ENCODE peak calls at places on chromosomes 12 and 14, in five cellular contexts. A is nephron progenitor cell, Q is astrocyte of the cerebellum, O is neural progenitor cell, F is AG10803. N is an unnamed sample.

GRCh38 chr12:65840793-65841670 is 16.7 kb downstream of the HMGA2 start:
- DNase-seq in O (no peak), F (no peak), A (no peak), Q (no peak), N (no peak)

GRCh38 chr14:22391908-22392307 is 197.1 kb downstream of the DAD1 start:
- DNase-seq in Q (peak; percentile 74), A (peak; percentile 51), F (peak; percentile 61), O (peak; percentile 85), N (peak; percentile 59)

GRCh38 chr12:99059824-99060526 is 414.9 kb downstream of the APAF1 start:
- DNase-seq in O (peak; percentile 44), A (peak; percentile 26), Q (no peak), F (peak; percentile 54), N (no peak)

GRCh38 chr12:127115468-127116035 is 1151.4 kb upstream of the TMEM132C start:
- DNase-seq in A (no peak), O (no peak), F (no peak), Q (no peak), N (no peak)

GRCh38 chr14:43540948-43541347 is 966.1 kb downstream of the FSCB start:
- DNase-seq in Q (no peak), F (no peak), O (peak; percentile 5), A (peak; percentile 14), N (peak; percentile 50)

GRCh38 chr14:68523994-68524725 is 268.7 kb downstream of the ZFP36L1 start:
- DNase-seq in F (peak; percentile 79), O (no peak), A (no peak), Q (no peak), N (no peak)

GRCh38 chr14:24177041-24177825 is 5.4 kb downstream of the REC8 start:
- DNase-seq in F (no peak), A (no peak), O (no peak), Q (no peak), N (no peak)

GRCh38 chr12:46825526-46826414 is at the start of gene SLC38A4:
- DNase-seq in O (peak; percentile 85), A (peak; percentile 70), F (peak; percentile 64), Q (peak; percentile 19), N (peak; percentile 31)

GRCh38 chr12:24947541-24948451 is 1.1 kb downstream of the BCAT1 start:
- DNase-seq in A (no peak), O (peak; percentile 40), F (no peak), Q (no peak), N (no peak)

GRCh38 chr12:32051511-32052299 is 54.9 kb upstream of the BICD1 start:
- DNase-seq in O (no peak), A (no peak), F (peak; percentile 84), Q (peak; percentile 32), N (no peak)

GRCh38 chr14:51860836-51861583 is 598 bp downstream of the GNG2 start:
- DNase-seq in A (no peak), O (no peak), Q (no peak), F (no peak), N (no peak)

GRCh38 chr12:132021965-132022364 is 72.2 kb downstream of the EP400 start:
- DNase-seq in O (no peak), F (no peak), A (no peak), Q (no peak), N (no peak)

GRCh38 chr14:74414380-74414779 is 11.6 kb downstream of the SYNDIG1L start:
- DNase-seq in Q (no peak), O (peak; percentile 77), F (no peak), A (peak; percentile 31), N (no peak)

GRCh38 chr14:63039800-63040380 is 5.4 kb downstream of the KCNH5 start:
- DNase-seq in A (peak; percentile 16), O (peak; percentile 85), Q (peak; percentile 29), F (peak; percentile 1), N (no peak)

GRCh38 chr12:50032516-50033316 is 7.4 kb upstream of the RACGAP1 start:
- DNase-seq in F (no peak), A (peak; percentile 45), O (peak; percentile 68), Q (no peak), N (peak; percentile 42)

GRCh38 chr14:20998674-20999366 is at the start of gene SLC39A2:
- DNase-seq in F (peak; percentile 77), O (peak; percentile 59), A (peak; percentile 42), Q (peak; percentile 40), N (no peak)

GRCh38 chr12:509494-509893 is 49.8 kb downstream of the B4GALNT3 start:
- DNase-seq in Q (no peak), F (peak; percentile 28), A (no peak), O (peak; percentile 27), N (no peak)

GRCh38 chr12:57604454-57605307 is at the start of gene DTX3:
- DNase-seq in O (peak; percentile 66), A (peak; percentile 44), Q (no peak), F (peak; percentile 20), N (no peak)

GRCh38 chr12:65728348-65728912 is 95.9 kb upstream of the HMGA2 start:
- DNase-seq in F (no peak), O (no peak), Q (no peak), A (no peak), N (no peak)

GRCh38 chr14:100438271-100438670 is 115.1 kb downstream of the SLC25A47 start:
- DNase-seq in O (no peak), A (no peak), F (no peak), Q (no peak), N (no peak)

GRCh38 chr14:91352696-91353692 is 64.6 kb downstream of the CCDC88C start:
- DNase-seq in A (no peak), F (no peak), O (peak; percentile 53), Q (no peak), N (no peak)

GRCh38 chr14:23354990-23355389 is 2.3 kb upstream of the SLC22A17 start:
- DNase-seq in Q (no peak), O (no peak), A (no peak), F (no peak), N (no peak)

GRCh38 chr12:107684029-107684790 is 1.4 kb upstream of the PWP1 start:
- DNase-seq in F (peak; percentile 16), Q (no peak), A (no peak), O (no peak), N (no peak)

GRCh38 chr12:115574831-115575230 is 702.7 kb downstream of the MED13L start:
- DNase-seq in F (no peak), O (no peak), A (no peak), Q (no peak), N (no peak)

DNA sequence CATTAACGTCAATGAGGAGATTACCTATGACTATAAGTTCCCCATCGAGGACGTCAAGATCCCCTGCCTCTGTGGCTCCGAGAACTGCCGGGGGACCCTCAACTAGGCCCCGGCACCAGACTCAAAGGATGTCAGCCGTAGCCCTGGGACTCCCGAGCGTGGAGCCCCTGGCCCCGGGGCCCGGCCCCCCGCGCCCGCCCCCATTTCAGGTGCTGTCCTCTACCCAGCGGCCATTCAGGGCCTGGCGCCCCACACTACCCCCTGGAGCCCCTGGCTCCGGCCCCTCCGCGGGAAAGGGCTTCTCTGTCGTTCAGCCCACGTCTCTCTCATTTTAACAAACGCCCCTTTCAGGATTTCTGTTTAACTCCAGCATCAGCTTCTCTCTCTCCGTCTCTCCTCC is 26.3 kb downstream of the SETD1B start:
- DNase-seq in O (no peak), Q (no peak), F (no peak), A (no peak), N (no peak)
- TF ChIP-seq CTCF in O (no peak), Q (no peak), F (no peak), A (no peak), N (no peak)

GRCh38 chr14:105021656-105022275 is 883 bp upstream of the CDCA4 start:
- DNase-seq in F (peak; percentile 30), A (peak; percentile 53), Q (no peak), O (peak; percentile 76), N (peak; percentile 39)
- TF ChIP-seq CTCF in F (no peak), A (no peak), Q (peak; percentile 21), O (peak; percentile 35), N (no peak)

DNA sequence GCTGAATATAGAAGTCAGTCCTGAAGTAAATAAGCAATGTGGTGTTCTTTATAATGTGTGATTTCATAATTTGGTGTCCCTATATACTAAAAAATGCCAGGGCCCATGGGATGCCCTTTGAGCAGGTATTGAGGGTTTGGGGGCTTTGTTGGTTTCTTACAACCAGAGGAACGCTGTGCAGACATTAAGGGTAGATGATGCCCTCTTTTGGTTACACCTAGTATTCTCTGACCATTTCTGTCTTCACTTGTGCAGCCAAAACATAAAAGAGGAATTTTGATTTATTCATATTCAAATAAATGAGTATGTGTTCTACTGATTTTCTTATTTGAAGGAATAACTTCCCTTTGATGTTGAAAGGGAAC is 3.0 kb downstream of the LGR5 start:
- DNase-seq in Q (no peak), A (no peak), F (no peak), O (no peak), N (no peak)
- TF ChIP-seq CTCF in Q (no peak), A (no peak), F (no peak), O (no peak), N (no peak)

DNA sequence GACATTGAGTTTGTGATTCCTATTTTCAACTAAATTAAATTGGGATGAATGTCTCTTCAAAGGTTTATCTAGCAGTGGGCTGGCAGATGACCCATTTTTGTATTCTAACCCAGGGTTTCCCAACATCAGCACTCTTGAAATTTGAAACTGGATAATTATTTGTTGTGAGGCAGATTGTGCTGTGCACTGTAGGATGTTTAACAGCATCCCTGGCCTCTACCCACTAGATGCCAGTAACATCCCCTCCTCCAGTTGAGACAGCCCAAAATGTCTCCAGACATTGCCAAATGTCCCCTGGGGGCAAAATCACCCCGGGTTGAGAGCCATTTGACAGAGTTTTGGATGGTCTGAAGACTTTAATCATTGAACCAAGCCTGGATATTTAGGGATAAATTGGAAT is 11.1 kb downstream of the DAAM1 start:
- DNase-seq in Q (no peak), A (no peak), F (no peak), O (no peak), N (no peak)
- TF ChIP-seq CTCF in Q (no peak), A (no peak), F (no peak), O (no peak), N (no peak)

GRCh38 chr12:26831959-26832816 is 806 bp downstream of the ITPR2 start:
- DNase-seq in A (peak; percentile 66), F (peak; percentile 75), O (peak; percentile 66), Q (peak; percentile 29), N (peak; percentile 56)
- TF ChIP-seq CTCF in A (no peak), F (peak; percentile 14), O (no peak), Q (peak; percentile 16), N (no peak)

GRCh38 chr14:71166434-71166833 is 259.2 kb downstream of the PCNX1 start:
- DNase-seq in A (no peak), Q (peak; percentile 69), F (peak; percentile 83), O (peak; percentile 57), N (peak; percentile 55)
- TF ChIP-seq CTCF in A (peak; percentile 14), Q (peak; percentile 92), F (peak; percentile 96), O (peak; percentile 58), N (peak; percentile 28)

N was measured in endothelial cell.